ENCODE peak calls at places on chromosomes 16 and 17, in six cellular contexts. R is mucosa of descending colon; A is effector memory CD4-positive, alpha-beta T cell; U is adrenal gland; G is kidney; S is GM23248. E is an unnamed sample. For H3K4me1, the result is how much of the 10 kb centered on the place peaks cover.

GRCh38 chr17:70820276-70820675 is 650.9 kb downstream of the KCNJ2 start:
- DNase-seq in R (no peak), A (no peak), U (no peak), G (no peak), S (peak), E (no peak)

GRCh38 chr17:27778193-27778592 is 22.1 kb downstream of the NOS2 start:
- DNase-seq in R (peak), A (no peak), U (no peak), G (no peak), S (peak), E (no peak)

GRCh38 chr17:50319630-50320029 is 26.3 kb upstream of the XYLT2 start:
- DNase-seq in R (no peak), A (no peak), U (no peak), G (no peak), S (no peak), E (no peak)

GRCh38 chr17:44071772-44072171 is 1.2 kb downstream of the G6PC3 start:
- DNase-seq in R (no peak), A (no peak), U (no peak), G (peak), S (peak), E (peak)

GRCh38 chr17:62075308-62075815 is 10.3 kb upstream of the MED13 start:
- DNase-seq in R (no peak), A (no peak), U (peak), G (no peak), S (peak), E (no peak)

GRCh38 chr17:48597775-48598631 is 4.4 kb upstream of the HOXB5 start:
- DNase-seq in R (peak), A (no peak), U (peak), G (peak), S (peak), E (no peak)

GRCh38 chr17:11300201-11300600 is 59.2 kb downstream of the SHISA6 start:
- DNase-seq in R (no peak), A (no peak), U (no peak), G (no peak), S (no peak), E (no peak)

GRCh38 chr16:48877946-48878345 is 268.0 kb upstream of the N4BP1 start:
- DNase-seq in R (no peak), A (no peak), U (no peak), G (no peak), S (no peak), E (no peak)

GRCh38 chr16:55834044-55834443 is 1.1 kb upstream of the CES1 start:
- DNase-seq in R (no peak), A (no peak), U (no peak), G (no peak), S (no peak), E (no peak)

GRCh38 chr16:87627542-87628245 is 25.4 kb downstream of the JPH3 start:
- DNase-seq in R (peak), A (no peak), U (no peak), G (no peak), S (no peak), E (no peak)

GRCh38 chr16:915546-915945 is 55.2 kb downstream of the LMF1 start:
- DNase-seq in R (no peak), A (no peak), U (no peak), G (no peak), S (no peak), E (no peak)

GRCh38 chr17:19336938-19337711 is 25.4 kb downstream of the B9D1 start:
- DNase-seq in R (no peak), A (no peak), U (no peak), G (no peak), S (no peak), E (no peak)

GRCh38 chr17:64777413-64778101 is 115.5 kb upstream of the SMURF2 start:
- DNase-seq in R (peak), A (no peak), U (peak), G (peak), S (no peak), E (peak)

GRCh38 chr16:54126907-54127306 is 159.7 kb downstream of the IRX3 start:
- DNase-seq in R (no peak), A (no peak), U (no peak), G (no peak), S (no peak), E (no peak)

GRCh38 chr16:10579965-10580918 is at the start of gene EMP2:
- DNase-seq in R (peak), A (no peak), U (peak), G (peak), S (peak), E (peak)

GRCh38 chr17:50961282-50962220 is 95.4 kb upstream of the TOB1 start:
- DNase-seq in R (no peak), A (no peak), U (no peak), G (no peak), S (no peak), E (no peak)

GRCh38 chr17:60901222-60901621 is 223.6 kb downstream of the BCAS3 start:
- DNase-seq in R (no peak), A (no peak), U (no peak), G (no peak), S (peak), E (no peak)

GRCh38 chr17:80718428-80718827 is 173.8 kb downstream of the RPTOR start:
- DNase-seq in R (no peak), A (no peak), U (no peak), G (no peak), S (no peak), E (no peak)

GRCh38 chr17:77417575-77417974 is 276.8 kb downstream of the SEC14L1 start:
- DNase-seq in R (no peak), A (no peak), U (no peak), G (no peak), S (no peak), E (no peak)

GRCh38 chr17:77420476-77420803 is 279.7 kb downstream of the SEC14L1 start:
- DNase-seq in R (no peak), A (no peak), U (no peak), G (no peak), S (no peak), E (no peak)

GRCh38 chr17:77419095-77419494 is 278.3 kb downstream of the SEC14L1 start:
- DNase-seq in R (no peak), A (no peak), U (no peak), G (no peak), S (no peak), E (no peak)

GRCh38 chr17:77419547-77420475 is 279.0 kb downstream of the SEC14L1 start:
- DNase-seq in R (no peak), A (no peak), U (peak), G (no peak), S (no peak), E (no peak)

GRCh38 chr17:77418609-77419008 is 277.8 kb downstream of the SEC14L1 start:
- DNase-seq in R (no peak), A (no peak), U (no peak), G (peak), S (no peak), E (no peak)
- H3K4me1 ChIP-seq in R (under half), A (half or more), U (half or more), G (under half), S (under half), E (under half)

DNA sequence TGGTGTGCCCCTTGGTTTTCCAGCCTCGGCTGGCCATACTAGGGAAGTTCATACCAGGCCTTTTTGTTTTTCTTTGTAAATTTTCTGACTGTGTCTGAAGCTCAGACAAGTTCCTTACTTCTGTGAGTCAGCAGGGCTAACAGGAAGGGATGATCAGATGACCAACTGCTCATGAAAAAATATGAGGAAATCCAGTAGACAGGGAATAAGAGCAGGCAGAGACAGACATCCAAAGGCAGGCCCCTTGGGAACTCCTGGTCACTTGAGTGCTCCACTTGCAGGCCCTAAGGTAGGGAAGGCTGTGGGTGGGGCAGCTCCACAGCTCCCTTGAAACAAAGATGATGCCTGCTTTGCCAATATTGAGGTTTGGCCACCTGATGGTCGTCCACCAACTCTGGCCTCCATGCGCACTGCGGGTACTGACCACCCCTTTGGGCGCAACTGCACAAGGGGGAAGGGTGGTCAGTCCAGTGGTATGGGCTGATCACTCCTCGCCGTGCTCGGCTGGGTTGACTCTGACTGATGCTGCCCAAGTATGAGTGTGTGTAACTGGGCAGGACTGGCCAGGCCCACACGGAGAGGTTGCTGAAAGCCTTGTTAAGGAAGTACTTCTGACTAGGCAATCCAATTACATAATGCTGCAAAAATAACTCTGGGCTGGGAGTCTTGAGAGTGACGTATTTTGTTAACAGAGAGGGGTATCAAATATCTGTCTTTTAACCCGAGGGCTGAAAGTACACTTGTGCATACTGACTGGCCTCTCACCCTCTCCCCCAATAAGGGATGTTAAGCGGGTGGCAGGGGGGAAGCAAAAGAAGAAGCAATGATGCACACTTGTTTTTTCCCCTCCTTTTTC is 20.8 kb upstream of the ZFHX3 start:
- DNase-seq in R (peak), A (no peak), U (peak), G (peak), S (peak), E (no peak)
- H3K4me1 ChIP-seq in R (under half), A (under half), U (half or more), G (under half), S (under half), E (under half)

DNA sequence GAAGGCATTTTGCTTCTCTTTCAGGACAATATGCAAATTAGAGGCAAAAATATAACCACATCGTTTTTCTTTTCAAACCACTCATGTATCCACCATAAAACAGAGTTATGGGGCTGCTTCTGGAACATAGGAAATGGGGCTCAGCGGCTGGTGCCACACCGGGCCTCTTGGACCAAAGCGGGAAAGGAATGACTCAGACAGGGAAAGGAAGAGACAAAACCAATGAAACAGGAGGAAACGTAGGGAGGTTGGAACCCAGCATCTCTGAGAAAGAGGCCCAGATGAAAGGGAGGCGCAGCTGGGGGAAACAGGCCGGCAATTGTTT is 28.5 kb downstream of the CUEDC1 start:
- DNase-seq in R (no peak), A (no peak), U (no peak), G (no peak), S (peak), E (no peak)
- H3K4me1 ChIP-seq in R (under half), A (under half), U (under half), G (half or more), S (under half), E (under half)

GRCh38 chr16:50244504-50245416 is 21.6 kb upstream of the ADCY7 start:
- DNase-seq in R (no peak), A (no peak), U (no peak), G (no peak), S (no peak), E (no peak)
- H3K4me1 ChIP-seq in R (under half), A (under half), U (under half), G (under half), S (under half), E (under half)

DNA sequence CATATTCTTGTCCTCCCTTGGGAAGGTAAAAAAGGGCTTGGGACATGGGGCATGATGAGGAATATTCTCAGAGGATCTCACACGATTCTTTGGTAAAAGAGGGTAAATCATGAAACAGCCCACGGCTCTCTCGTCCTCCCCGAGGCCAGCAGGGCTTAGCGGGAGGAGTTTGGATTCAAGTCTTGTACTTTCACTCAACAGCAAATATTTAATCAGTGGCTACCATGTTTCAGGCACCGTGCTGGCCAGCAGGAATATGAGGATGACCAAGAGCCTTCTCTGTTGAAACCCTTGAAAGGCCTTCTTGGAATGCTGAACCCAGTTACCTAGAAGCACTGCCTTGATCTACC is 8.8 kb downstream of the MAP3K14 start:
- DNase-seq in R (no peak), A (no peak), U (no peak), G (no peak), S (no peak), E (no peak)
- H3K4me1 ChIP-seq in R (half or more), A (under half), U (half or more), G (under half), S (half or more), E (under half)

DNA sequence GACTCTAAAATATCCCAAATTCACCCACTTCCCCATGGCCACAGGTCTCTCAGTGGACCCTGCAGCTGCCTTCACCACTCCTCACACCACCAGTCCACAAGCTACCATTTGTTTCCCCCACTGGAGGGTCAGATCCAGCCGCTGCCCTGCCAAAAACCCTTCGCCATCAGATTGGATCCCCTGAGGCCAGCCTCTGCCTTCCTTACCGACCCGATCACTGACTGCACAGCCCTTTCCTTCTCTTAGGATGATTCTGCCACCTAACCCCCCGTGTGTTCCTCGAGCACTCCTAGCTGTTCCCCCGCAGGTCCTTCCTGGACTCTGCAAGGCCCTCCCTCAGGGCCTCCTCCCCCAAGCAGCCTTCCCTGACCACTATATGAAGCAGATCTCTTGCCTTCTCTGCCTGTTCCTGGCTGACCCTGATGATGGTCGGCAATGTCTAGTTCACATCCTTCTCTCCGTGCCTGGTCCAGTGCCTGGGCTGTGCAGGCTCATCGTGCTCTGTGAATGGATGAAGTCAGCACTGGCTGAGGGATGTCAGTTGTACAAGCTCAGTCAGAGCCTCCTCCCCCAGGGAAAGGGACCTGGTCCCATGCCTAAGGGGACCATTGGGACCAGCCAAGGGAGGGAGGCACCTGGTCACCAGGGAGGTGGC is 46.0 kb downstream of the CPNE2 start:
- DNase-seq in R (no peak), A (no peak), U (no peak), G (peak), S (no peak), E (no peak)
- H3K4me1 ChIP-seq in R (under half), A (under half), U (under half), G (under half), S (under half), E (under half)